ENCODE peak calls at places on chromosome 11, in six cellular contexts. Z, C, S, B, X and A are unnamed samples.

GRCh38 chr11:44711113-44711512 is 15.6 kb upstream of the TSPAN18 start:
- DNase-seq in Z (no peak), B (no peak), C (no peak), X (peak), S (no peak), A (no peak)

GRCh38 chr11:100557830-100558611 is 129.1 kb upstream of the ARHGAP42 start:
- DNase-seq in C (no peak), X (no peak), Z (no peak), B (no peak), S (peak), A (no peak)

GRCh38 chr11:72781313-72782080 is 12.3 kb downstream of the STARD10 start:
- DNase-seq in B (no peak), C (peak), S (no peak), Z (peak), X (peak), A (peak)

GRCh38 chr11:64858467-64859401 is 14.3 kb upstream of the CDC42BPG start:
- DNase-seq in Z (no peak), C (no peak), S (no peak), X (no peak), B (no peak), A (no peak)

GRCh38 chr11:90243534-90243933 is 20.7 kb upstream of the CHORDC1 start:
- DNase-seq in Z (no peak), S (no peak), X (no peak), C (no peak), B (no peak), A (no peak)

GRCh38 chr11:1573847-1574255 is 1.8 kb upstream of the DUSP8 start:
- DNase-seq in S (no peak), X (peak), C (peak), B (no peak), Z (peak), A (peak)

GRCh38 chr11:89381094-89381493 is 110.1 kb downstream of the NOX4 start:
- DNase-seq in S (peak), X (no peak), B (peak), Z (no peak), C (no peak), A (no peak)

GRCh38 chr11:133892584-133893380 is 47.5 kb upstream of the SPATA19 start:
- DNase-seq in S (no peak), B (no peak), X (no peak), Z (no peak), C (peak), A (no peak)

GRCh38 chr11:82930229-82930628 is 28.7 kb downstream of the DDIAS start:
- DNase-seq in S (no peak), X (no peak), C (no peak), Z (no peak), B (no peak), A (peak)

GRCh38 chr11:128603003-128603715 is 15.8 kb upstream of the ETS1 start:
- DNase-seq in Z (no peak), S (no peak), B (no peak), C (no peak), X (no peak), A (no peak)

GRCh38 chr11:9137293-9138132 is 46.1 kb upstream of the SCUBE2 start:
- DNase-seq in S (peak), Z (peak), C (peak), X (peak), B (peak), A (peak)

GRCh38 chr11:116826751-116827431 is 2.8 kb upstream of the APOC3 start:
- DNase-seq in X (no peak), B (no peak), Z (no peak), S (no peak), C (no peak), A (no peak)

GRCh38 chr11:115103921-115104320 is 400.3 kb downstream of the CADM1 start:
- DNase-seq in S (no peak), B (no peak), Z (no peak), X (no peak), C (no peak), A (no peak)

GRCh38 chr11:112195906-112196305 is 20.6 kb downstream of the BCO2 start:
- DNase-seq in B (no peak), Z (no peak), C (no peak), S (peak), X (no peak), A (no peak)

GRCh38 chr11:104764718-104765045 is 133.6 kb downstream of the CASP12 start:
- DNase-seq in S (no peak), B (no peak), X (no peak), Z (no peak), C (no peak), A (no peak)

GRCh38 chr11:14259186-14259784 is 99.7 kb downstream of the RRAS2 start:
- DNase-seq in X (no peak), S (no peak), B (no peak), C (no peak), Z (no peak), A (no peak)

GRCh38 chr11:72875736-72876135 is 61.5 kb downstream of the ATG16L2 start:
- DNase-seq in C (no peak), S (no peak), B (no peak), X (no peak), Z (no peak), A (no peak)

GRCh38 chr11:16184588-16184987 is 171.8 kb downstream of the SOX6 start:
- DNase-seq in Z (peak), X (no peak), S (peak), B (no peak), C (no peak), A (no peak)

GRCh38 chr11:64216879-64217278 is 9.1 kb downstream of the TRPT1 start:
- DNase-seq in C (no peak), B (no peak), S (no peak), X (no peak), Z (no peak), A (no peak)

GRCh38 chr11:117378966-117379865 is 51.6 kb downstream of the CEP164 start:
- DNase-seq in S (no peak), Z (no peak), B (no peak), C (no peak), X (no peak), A (no peak)

GRCh38 chr11:7540830-7541555 is 27.2 kb downstream of the PPFIBP2 start:
- DNase-seq in Z (no peak), X (no peak), S (no peak), C (no peak), B (no peak), A (no peak)

GRCh38 chr11:105152556-105152955 is 13.0 kb upstream of the CARD18 start:
- DNase-seq in C (no peak), S (no peak), Z (no peak), B (no peak), X (no peak), A (no peak)

GRCh38 chr11:104164028-104164520 is at the start of gene PDGFD:
- DNase-seq in Z (peak), X (peak), C (peak), B (peak), S (peak), A (peak)

GRCh38 chr11:86524603-86525352 is 147.6 kb downstream of the ME3 start:
- DNase-seq in Z (no peak), X (no peak), B (no peak), S (peak), C (no peak), A (no peak)

GRCh38 chr11:34364102-34364501 is 6.3 kb upstream of the ABTB2 start:
- DNase-seq in B (no peak), S (no peak), Z (no peak), C (no peak), X (no peak), A (no peak)

GRCh38 chr11:130514316-130514715 is 65.9 kb downstream of the ADAMTS15 start:
- DNase-seq in B (no peak), S (peak), C (no peak), X (no peak), Z (no peak), A (no peak)

GRCh38 chr11:65718964-65719492 is 1.6 kb downstream of the RNASEH2C start:
- DNase-seq in Z (no peak), S (peak), B (no peak), C (no peak), X (no peak), A (no peak)

GRCh38 chr11:96111308-96111707 is 187.4 kb upstream of the MTMR2 start:
- DNase-seq in X (no peak), Z (no peak), S (no peak), C (no peak), B (no peak), A (no peak)

GRCh38 chr11:109123811-109124787 is 297.9 kb upstream of the C11orf87 start:
- DNase-seq in Z (no peak), X (no peak), B (no peak), S (peak), C (no peak), A (no peak)

DNA sequence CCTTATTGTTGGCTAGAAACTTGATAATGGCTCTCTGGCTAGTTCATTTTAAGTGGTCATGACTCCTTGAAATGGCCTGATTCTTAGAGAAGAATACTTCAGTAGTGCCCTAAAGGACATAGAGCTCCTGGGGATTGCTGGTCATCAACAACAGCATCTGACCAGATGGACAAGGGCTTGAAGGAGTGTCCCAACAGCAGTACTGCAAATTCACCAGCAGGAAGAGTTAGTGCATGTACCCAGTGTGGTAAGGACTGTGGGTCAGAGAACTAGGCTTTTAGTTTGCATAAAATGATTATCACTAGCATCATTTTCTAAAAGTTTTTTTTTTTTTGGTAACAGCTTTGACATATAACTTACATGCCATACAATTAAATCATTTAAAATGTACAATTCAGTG is 39.5 kb upstream of the CUL5 start:
- DNase-seq in S (no peak), Z (no peak), B (no peak), C (no peak), X (peak), A (no peak)
- TF ChIP-seq CTCF in S (no peak), Z (no peak), B (no peak), C (no peak), X (no peak), A (no peak)

DNA sequence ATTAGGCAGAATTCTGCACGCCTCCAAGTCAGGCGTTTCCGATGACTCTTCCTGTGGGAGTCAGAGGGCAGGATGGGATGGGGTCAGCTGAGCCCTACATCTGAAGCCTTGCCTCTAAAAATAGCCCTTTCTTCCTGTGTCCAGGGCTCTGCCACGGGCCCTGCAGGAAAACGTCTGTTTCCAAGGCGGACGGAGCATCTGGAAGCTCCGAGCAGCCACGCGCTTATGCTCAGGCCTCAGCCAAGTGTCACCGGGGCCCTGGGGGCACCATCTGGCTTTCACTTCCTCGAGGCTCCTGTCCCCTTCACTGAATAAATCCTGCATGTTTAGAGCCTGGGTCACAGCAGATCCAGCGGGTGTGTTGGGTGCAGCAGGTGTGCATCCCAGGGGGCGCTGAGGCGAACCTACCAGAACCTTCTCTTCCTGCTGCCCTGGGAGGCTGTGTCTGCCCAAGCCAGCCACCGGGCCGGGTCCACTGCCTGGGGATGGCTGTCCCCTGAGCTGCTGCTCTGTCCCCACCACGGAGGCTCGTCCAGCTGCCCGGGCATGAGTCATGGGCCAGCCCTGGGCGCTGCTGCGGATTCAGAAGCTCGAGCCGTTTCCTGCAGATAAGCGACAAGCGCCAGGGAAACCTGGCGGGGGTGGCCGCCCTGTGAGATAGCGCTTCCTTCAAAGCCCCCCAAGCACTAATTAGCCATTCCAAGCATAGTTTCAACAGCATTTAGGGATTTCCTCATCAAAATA is 32.0 kb upstream of the LINC01488 start:
- DNase-seq in Z (peak), X (peak), C (no peak), B (no peak), S (peak), A (no peak)
- TF ChIP-seq CTCF in Z (no peak), X (no peak), C (no peak), B (no peak), S (no peak), A (no peak)

GRCh38 chr11:60767388-60767811 is 10.7 kb downstream of the MS4A15 start:
- DNase-seq in S (no peak), Z (no peak), X (no peak), B (no peak), C (no peak), A (no peak)
- TF ChIP-seq CTCF in S (peak), Z (no peak), X (no peak), B (no peak), C (peak), A (peak)

DNA sequence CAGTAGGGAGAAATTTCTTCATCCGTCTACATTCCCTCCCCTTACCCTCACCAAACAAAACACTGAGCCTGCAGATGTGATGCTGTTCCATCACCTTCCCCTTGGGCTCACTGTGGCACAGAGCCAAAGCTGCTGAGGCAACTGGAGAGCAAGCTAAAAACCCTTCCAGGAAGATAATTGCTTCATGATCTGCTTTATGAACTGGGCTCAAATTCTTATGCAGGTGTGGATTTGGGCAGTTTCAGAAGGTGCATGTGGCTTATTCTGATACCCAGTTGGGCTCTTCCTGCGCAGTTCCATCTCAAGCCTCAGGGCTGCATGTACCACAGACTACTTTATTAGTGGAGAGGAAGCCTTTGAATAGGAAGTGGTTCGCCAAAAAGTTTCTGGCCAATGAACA is 58.3 kb downstream of the AAMDC start:
- DNase-seq in Z (no peak), C (no peak), B (no peak), S (peak), X (no peak), A (no peak)
- TF ChIP-seq CTCF in Z (no peak), C (no peak), B (no peak), S (peak), X (peak), A (no peak)

GRCh38 chr11:26283852-26284421 is 48.0 kb upstream of the ANO3 start:
- DNase-seq in X (no peak), C (no peak), Z (no peak), B (no peak), S (no peak), A (no peak)
- TF ChIP-seq CTCF in X (no peak), C (no peak), Z (no peak), B (no peak), S (no peak), A (no peak)

GRCh38 chr11:67631427-67631826 is 1.7 kb upstream of the NUDT8 start:
- DNase-seq in B (no peak), C (no peak), X (no peak), S (no peak), Z (no peak), A (no peak)

GRCh38 chr11:67630230-67630942 is 649 bp upstream of the NUDT8 start:
- DNase-seq in C (peak), B (peak), Z (peak), X (peak), S (peak), A (peak)

GRCh38 chr11:67631853-67632174 is 2.1 kb upstream of the NUDT8 start:
- DNase-seq in S (no peak), X (no peak), C (no peak), B (no peak), Z (no peak), A (no peak)

GRCh38 chr11:67629386-67630229 is at the start of gene NUDT8:
- DNase-seq in S (peak), Z (peak), X (peak), B (peak), C (peak), A (peak)

GRCh38 chr11:67630943-67631331 is 1.2 kb upstream of the NUDT8 start:
- DNase-seq in C (no peak), X (no peak), S (no peak), B (no peak), Z (no peak), A (no peak)
- TF ChIP-seq CTCF in C (no peak), X (no peak), S (no peak), B (no peak), Z (no peak), A (no peak)

GRCh38 chr11:120078397-120078796 is 59.5 kb downstream of the TRIM29 start:
- DNase-seq in B (no peak), X (peak), Z (no peak), S (no peak), C (no peak), A (no peak)

GRCh38 chr11:120079750-120080610 is 57.9 kb downstream of the TRIM29 start:
- DNase-seq in Z (no peak), X (peak), C (no peak), B (no peak), S (no peak), A (no peak)
- TF ChIP-seq CTCF in Z (peak), X (peak), C (peak), B (no peak), S (peak), A (peak)

DNA sequence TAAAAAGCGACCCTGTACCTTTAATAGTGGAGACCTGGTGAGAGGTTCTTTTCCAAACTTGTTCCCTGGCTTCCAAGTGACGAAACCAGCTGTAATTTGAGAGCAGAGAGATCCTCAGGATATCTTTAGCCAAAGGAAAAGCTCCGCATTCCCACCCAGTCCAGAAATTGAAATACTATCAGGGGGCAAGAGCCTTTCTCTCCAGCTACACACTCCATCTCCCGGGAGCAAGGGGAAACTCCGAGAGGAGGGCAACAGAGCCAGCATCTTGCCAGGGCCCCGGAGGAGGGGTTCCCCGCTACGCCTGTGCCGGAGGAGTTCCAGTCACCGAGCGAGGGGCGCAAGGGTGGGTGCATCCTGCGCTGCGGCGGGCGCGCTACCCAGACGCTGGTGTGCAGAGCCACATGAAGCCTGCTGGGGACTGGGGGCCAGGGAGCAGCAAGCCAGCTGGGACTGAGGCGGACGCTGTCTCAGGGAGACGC is at the start of gene FIBIN:
- DNase-seq in B (peak), X (no peak), Z (no peak), C (no peak), S (peak), A (no peak)
- TF ChIP-seq CTCF in B (no peak), X (no peak), Z (no peak), C (no peak), S (no peak), A (no peak)

DNA sequence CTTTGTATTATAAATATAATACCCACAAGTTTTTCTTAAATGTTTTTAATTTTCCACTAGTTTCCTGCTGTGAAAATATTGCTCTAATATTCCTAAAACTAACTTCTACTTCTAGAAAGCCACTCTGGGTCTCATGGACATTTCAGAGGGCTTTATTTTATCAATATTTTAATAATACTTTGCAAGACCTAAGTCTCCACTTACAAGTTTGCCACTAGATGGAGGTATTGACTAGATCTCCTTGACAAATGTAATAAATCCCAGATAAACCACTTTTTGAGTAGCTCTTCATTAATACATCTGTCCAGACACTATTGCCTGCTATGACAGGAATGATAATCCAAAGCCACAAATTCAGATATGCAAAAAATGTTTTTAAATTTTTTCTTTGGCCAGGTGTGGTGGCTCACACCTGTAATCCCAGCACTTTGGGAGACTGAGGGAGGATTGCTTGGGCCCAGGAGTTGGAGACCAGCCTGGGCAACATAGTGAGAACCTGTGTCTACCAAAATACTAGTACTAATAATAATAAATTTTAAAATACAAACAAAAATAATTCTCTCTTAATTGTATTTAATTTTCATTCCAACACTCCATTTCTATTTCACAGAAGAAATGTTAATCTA is 3.5 kb upstream of the ACAT1 start:
- DNase-seq in X (no peak), B (no peak), S (peak), Z (no peak), C (peak), A (peak)
- TF ChIP-seq CTCF in X (peak), B (no peak), S (peak), Z (no peak), C (peak), A (peak)